ENCODE peak calls at places on chromosomes 7 and 10, in ten cellular contexts. Q is IMR-90, F is PC-9, O is H9, B is MM.1S, J is fibroblast of lung, V is endothelial cell of umbilical vein, K is hepatocyte, U is GM23338, M is H1. I is an unnamed sample. For H3K4me1, the result is how much of the 10 kb centered on the place peaks cover.

GRCh38 chr7:44882899-44883298 is 2.4 kb downstream of the PURB start:
- DNase-seq in Q (peak), F (no peak), O (no peak), B (no peak), J (peak), V (no peak), K (no peak), U (no peak), M (no peak), I (no peak)

GRCh38 chr7:30347226-30348082 is 63.1 kb downstream of the ZNRF2 start:
- DNase-seq in Q (peak), F (peak), O (no peak), B (no peak), J (no peak), V (no peak), K (no peak), U (no peak), M (no peak), I (no peak)

GRCh38 chr10:47137311-47137851 is 162.6 kb upstream of the GDF10 start:
- DNase-seq in Q (peak), F (peak), O (no peak), B (no peak), J (peak), V (no peak), K (peak), U (no peak), M (no peak), I (no peak)

GRCh38 chr7:103143865-103144264 is 5.0 kb downstream of the NAPEPLD start:
- DNase-seq in Q (no peak), F (no peak), O (no peak), B (no peak), J (no peak), V (no peak), K (no peak), U (no peak), M (no peak), I (no peak)

GRCh38 chr10:12377891-12378290 is 28.5 kb downstream of the CAMK1D start:
- DNase-seq in Q (no peak), F (no peak), O (no peak), B (no peak), J (no peak), V (no peak), K (no peak), U (no peak), M (no peak), I (no peak)

GRCh38 chr10:44172883-44173557 is 211.9 kb downstream of the CXCL12 start:
- DNase-seq in Q (no peak), F (no peak), O (no peak), B (no peak), J (no peak), V (no peak), K (no peak), U (no peak), M (no peak), I (no peak)

GRCh38 chr10:116690356-116691078 is 51.8 kb downstream of the HSPA12A start:
- DNase-seq in Q (peak), F (no peak), O (peak), B (no peak), J (peak), V (no peak), K (peak), U (peak), M (peak), I (no peak)

GRCh38 chr7:1974714-1975113 is 258.0 kb downstream of the MAD1L1 start:
- DNase-seq in Q (no peak), F (no peak), O (no peak), B (no peak), J (no peak), V (no peak), K (no peak), U (no peak), M (no peak), I (no peak)

GRCh38 chr7:28955723-28956607 is 2.2 kb downstream of the TRIL start:
- DNase-seq in Q (peak), F (no peak), O (peak), B (peak), J (peak), V (peak), K (peak), U (peak), M (peak), I (no peak)

GRCh38 chr10:133258066-133258817 is 18.4 kb downstream of the ADAM8 start:
- DNase-seq in Q (no peak), F (peak), O (no peak), B (no peak), J (no peak), V (no peak), K (no peak), U (no peak), M (no peak), I (peak)

GRCh38 chr7:12067156-12067831 is 143.8 kb upstream of the TMEM106B start:
- DNase-seq in Q (peak), F (no peak), O (peak), B (peak), J (peak), V (peak), K (peak), U (peak), M (peak), I (peak)

GRCh38 chr7:28077616-28078015 is 103.0 kb downstream of the JAZF1 start:
- DNase-seq in Q (no peak), F (no peak), O (no peak), B (no peak), J (no peak), V (no peak), K (no peak), U (no peak), M (no peak), I (no peak)

GRCh38 chr7:17233643-17234397 is 64.6 kb upstream of the AHR start:
- DNase-seq in Q (no peak), F (no peak), O (no peak), B (no peak), J (peak), V (no peak), K (no peak), U (no peak), M (no peak), I (no peak)

GRCh38 chr7:55552320-55553086 is 19.8 kb downstream of the VOPP1 start:
- DNase-seq in Q (peak), F (peak), O (no peak), B (peak), J (peak), V (peak), K (peak), U (no peak), M (no peak), I (no peak)

GRCh38 chr10:33134011-33134751 is 176.2 kb upstream of the ITGB1 start:
- DNase-seq in Q (peak), F (peak), O (no peak), B (no peak), J (peak), V (peak), K (peak), U (no peak), M (no peak), I (no peak)

GRCh38 chr10:13658864-13659685 is 72.3 kb downstream of the PRPF18 start:
- DNase-seq in Q (no peak), F (no peak), O (no peak), B (no peak), J (no peak), V (peak), K (no peak), U (no peak), M (no peak), I (no peak)

GRCh38 chr7:45967591-45968157 is 46.6 kb upstream of the IGFBP3 start:
- DNase-seq in Q (no peak), F (no peak), O (no peak), B (no peak), J (no peak), V (no peak), K (no peak), U (no peak), M (no peak), I (no peak)

GRCh38 chr10:125021686-125022374 is 79.9 kb downstream of the ZRANB1 start:
- DNase-seq in Q (no peak), F (no peak), O (no peak), B (no peak), J (no peak), V (no peak), K (no peak), U (no peak), M (no peak), I (no peak)

GRCh38 chr10:125024496-125025234 is 82.7 kb downstream of the ZRANB1 start:
- DNase-seq in Q (no peak), F (no peak), O (no peak), B (no peak), J (no peak), V (peak), K (no peak), U (no peak), M (no peak), I (peak)

GRCh38 chr10:125023862-125024495 is 82.1 kb downstream of the ZRANB1 start:
- DNase-seq in Q (no peak), F (no peak), O (no peak), B (no peak), J (no peak), V (peak), K (no peak), U (no peak), M (no peak), I (no peak)

GRCh38 chr10:125022671-125023070 is 80.7 kb downstream of the ZRANB1 start:
- DNase-seq in Q (no peak), F (no peak), O (no peak), B (no peak), J (no peak), V (no peak), K (no peak), U (no peak), M (no peak), I (no peak)

DNA sequence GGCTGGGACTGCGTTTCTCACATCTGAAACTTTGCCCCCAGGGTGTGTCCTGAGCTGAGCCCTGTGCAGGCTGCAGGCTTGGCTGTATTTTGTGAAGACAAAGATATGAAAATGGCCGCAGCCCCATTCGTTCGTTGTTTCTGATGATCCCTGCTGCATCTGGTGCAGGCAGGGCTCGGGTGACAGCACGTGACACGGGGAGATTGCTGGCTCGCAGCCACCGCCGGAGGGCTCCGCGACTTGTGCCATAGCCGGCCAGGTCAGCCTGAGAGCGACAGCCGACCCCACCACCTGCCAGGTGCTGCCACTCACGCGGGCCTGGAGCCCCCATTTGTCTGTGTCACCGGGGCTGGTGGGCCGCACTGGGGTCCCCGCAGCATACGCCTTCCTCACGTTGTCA is 81.3 kb downstream of the ZRANB1 start:
- DNase-seq in Q (no peak), F (no peak), O (no peak), B (no peak), J (no peak), V (no peak), K (no peak), U (no peak), M (no peak), I (no peak)
- H3K4me1 ChIP-seq in Q (under half), F (under half), O (under half), B (under half), J (under half), V (under half), K (under half), U (under half), M (under half), I (under half)

DNA sequence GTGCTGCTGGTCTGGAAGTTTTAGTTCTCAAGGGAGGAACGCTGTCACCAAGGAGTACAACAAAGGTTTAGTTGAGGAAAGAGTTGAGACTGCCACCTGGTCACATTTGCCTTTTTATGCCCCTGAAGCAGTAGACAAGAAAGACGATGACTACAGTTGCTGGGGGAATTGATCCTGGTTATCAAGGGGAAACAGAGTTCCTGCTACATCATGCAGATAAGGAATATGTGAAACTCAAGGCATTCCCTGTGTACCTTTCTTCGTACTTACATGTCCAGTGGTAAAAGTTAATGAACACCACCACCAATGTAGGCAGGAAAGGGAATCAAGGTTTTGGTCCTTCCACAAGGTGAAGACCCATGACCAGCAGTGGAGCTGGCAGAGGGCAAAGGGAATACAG is 31.8 kb downstream of the SLC35B4 start:
- DNase-seq in Q (no peak), F (no peak), O (no peak), B (no peak), J (no peak), V (no peak), K (no peak), U (no peak), M (no peak), I (no peak)
- H2AFZ ChIP-seq in Q (no peak), F (no peak), O (no peak), B (no peak), J (no peak), V (no peak), K (no peak), U (no peak), M (no peak), I (no peak)

GRCh38 chr10:79128241-79128922 is 59.6 kb downstream of the ZMIZ1 start:
- DNase-seq in Q (no peak), F (no peak), O (no peak), B (no peak), J (no peak), V (peak), K (no peak), U (no peak), M (no peak), I (no peak)

GRCh38 chr10:79130846-79131245 is 62.1 kb downstream of the ZMIZ1 start:
- DNase-seq in Q (no peak), F (no peak), O (peak), B (no peak), J (no peak), V (no peak), K (no peak), U (peak), M (no peak), I (no peak)

GRCh38 chr10:79130255-79130654 is 61.5 kb downstream of the ZMIZ1 start:
- DNase-seq in Q (no peak), F (no peak), O (no peak), B (no peak), J (no peak), V (no peak), K (no peak), U (no peak), M (no peak), I (no peak)

GRCh38 chr10:79128923-79129305 is 60.1 kb downstream of the ZMIZ1 start:
- DNase-seq in Q (no peak), F (no peak), O (no peak), B (no peak), J (no peak), V (peak), K (no peak), U (no peak), M (no peak), I (no peak)

GRCh38 chr10:79129361-79129997 is 60.7 kb downstream of the ZMIZ1 start:
- DNase-seq in Q (peak), F (no peak), O (peak), B (no peak), J (peak), V (peak), K (peak), U (peak), M (peak), I (no peak)
- TF ChIP-seq CTCF in Q (peak), F (no peak), O (no peak), B (no peak), J (no peak), V (peak), K (no peak), U (no peak), M (peak), I (no peak)

GRCh38 chr10:103504181-103504783 is 10.8 kb downstream of the NEURL1 start:
- DNase-seq in Q (peak), F (peak), O (no peak), B (peak), J (peak), V (peak), K (peak), U (no peak), M (no peak), I (no peak)
- H3K4me1 ChIP-seq in Q (under half), F (under half), O (under half), B (half or more), J (under half), V (under half), K (under half), U (under half), M (under half), I (under half)

GRCh38 chr10:31062856-31063255 is 31.2 kb upstream of the ZNF438 start:
- DNase-seq in Q (peak), F (no peak), O (no peak), B (no peak), J (peak), V (no peak), K (no peak), U (no peak), M (no peak), I (no peak)

GRCh38 chr10:31064334-31064733 is 32.7 kb upstream of the ZNF438 start:
- DNase-seq in Q (peak), F (no peak), O (no peak), B (no peak), J (peak), V (no peak), K (peak), U (no peak), M (no peak), I (no peak)

GRCh38 chr10:31061941-31062340 is 30.3 kb upstream of the ZNF438 start:
- DNase-seq in Q (no peak), F (no peak), O (no peak), B (no peak), J (no peak), V (no peak), K (no peak), U (no peak), M (no peak), I (no peak)

GRCh38 chr10:31059323-31059722 is 27.7 kb upstream of the ZNF438 start:
- DNase-seq in Q (no peak), F (peak), O (no peak), B (no peak), J (peak), V (peak), K (no peak), U (no peak), M (no peak), I (no peak)

GRCh38 chr10:31063839-31064238 is 32.2 kb upstream of the ZNF438 start:
- DNase-seq in Q (no peak), F (no peak), O (no peak), B (no peak), J (peak), V (no peak), K (no peak), U (no peak), M (no peak), I (no peak)
- H2AFZ ChIP-seq in Q (peak), F (no peak), O (no peak), B (no peak), J (peak), V (no peak), K (no peak), U (no peak), M (no peak), I (no peak)